ENCODE peak calls at places on chromosomes 5 and 9, in five cellular contexts. Q is GM23248; Y is stimulated activated naive CD4-positive, alpha-beta T cell; I is endothelial cell; X is midbrain. O is an unnamed sample.

GRCh38 chr5:51039915-51040314 is 343.3 kb upstream of the ISL1 start:
- DNase-seq in Q (no peak), Y (no peak), I (no peak), X (no peak), O (no peak)

GRCh38 chr9:33524431-33524947 is 438 bp downstream of the ANKRD18B start:
- DNase-seq in Q (peak; percentile 28), Y (no peak), I (no peak), X (no peak), O (no peak)

GRCh38 chr5:102596951-102597350 is 98.2 kb upstream of the SLCO6A1 start:
- DNase-seq in Q (peak; percentile 6), Y (no peak), I (no peak), X (no peak), O (no peak)

GRCh38 chr5:125481506-125482455 is 735.3 kb upstream of the ZNF608 start:
- DNase-seq in Q (no peak), Y (no peak), I (no peak), X (peak; percentile 51), O (no peak)

GRCh38 chr5:137739737-137740136 is 3.8 kb upstream of the KLHL3 start:
- DNase-seq in Q (no peak), Y (no peak), I (no peak), X (no peak), O (no peak)

GRCh38 chr9:113520109-113520642 is 56.6 kb downstream of the RGS3 start:
- DNase-seq in Q (peak; percentile 27), Y (no peak), I (no peak), X (no peak), O (no peak)

GRCh38 chr5:81849769-81850367 is 99.0 kb upstream of the SSBP2 start:
- DNase-seq in Q (no peak), Y (no peak), I (no peak), X (peak; percentile 20), O (no peak)

GRCh38 chr9:136019041-136019680 is 58.0 kb upstream of the UBAC1 start:
- DNase-seq in Q (no peak), Y (no peak), I (no peak), X (no peak), O (no peak)

GRCh38 chr9:109861499-109861898 is 81.5 kb downstream of the PALM2AKAP2 start:
- DNase-seq in Q (peak; percentile 64), Y (no peak), I (no peak), X (peak; percentile 45), O (no peak)

GRCh38 chr5:107704686-107705389 is 34.1 kb upstream of the EFNA5 start:
- DNase-seq in Q (peak; percentile 34), Y (no peak), I (no peak), X (no peak), O (no peak)

GRCh38 chr5:53991942-53992341 is 318.4 kb downstream of the ARL15 start:
- DNase-seq in Q (peak; percentile 13), Y (no peak), I (peak; percentile 21), X (no peak), O (no peak)

GRCh38 chr9:77021928-77022782 is 2.7 kb downstream of the FOXB2 start:
- DNase-seq in Q (no peak), Y (no peak), I (no peak), X (no peak), O (no peak)

GRCh38 chr5:124596595-124597388 is 149.6 kb downstream of the ZNF608 start:
- DNase-seq in Q (peak; percentile 80), Y (no peak), I (no peak), X (no peak), O (no peak)

GRCh38 chr5:100175346-100175745 is 359.8 kb upstream of the FAM174A start:
- DNase-seq in Q (no peak), Y (no peak), I (no peak), X (no peak), O (no peak)

GRCh38 chr9:82593436-82593835 is 469.5 kb downstream of the RASEF start:
- DNase-seq in Q (peak; percentile 15), Y (no peak), I (no peak), X (no peak), O (no peak)

GRCh38 chr9:113817171-113817570 is 58.9 kb upstream of the ZNF618 start:
- DNase-seq in Q (no peak), Y (no peak), I (no peak), X (no peak), O (no peak)

GRCh38 chr5:138974227-138975063 is 99.3 kb upstream of the LRRTM2 start:
- DNase-seq in Q (peak; percentile 87), Y (no peak), I (no peak), X (peak; percentile 42), O (no peak)

GRCh38 chr9:112180387-112180881 is 5.3 kb upstream of the SUSD1 start:
- DNase-seq in Q (peak; percentile 19), Y (no peak), I (no peak), X (no peak), O (no peak)

GRCh38 chr9:88379352-88379751 is 8.9 kb upstream of the SPIN1 start:
- DNase-seq in Q (no peak), Y (no peak), I (no peak), X (no peak), O (peak; percentile 68)

GRCh38 chr5:1412163-1412562 is 33.1 kb downstream of the SLC6A3 start:
- DNase-seq in Q (no peak), Y (no peak), I (no peak), X (no peak), O (no peak)

GRCh38 chr9:94882953-94883641 is 156.6 kb downstream of the AOPEP start:
- DNase-seq in Q (no peak), Y (no peak), I (no peak), X (no peak), O (no peak)

GRCh38 chr5:179800696-179801201 is 5.9 kb downstream of the MGAT4B start:
- DNase-seq in Q (no peak), Y (no peak), I (no peak), X (no peak), O (no peak)

GRCh38 chr5:74622122-74622521 is 18.4 kb downstream of the ENC1 start:
- DNase-seq in Q (peak; percentile 21), Y (no peak), I (no peak), X (no peak), O (no peak)

GRCh38 chr5:16457451-16457850 is 8.1 kb downstream of the ZNF622 start:
- DNase-seq in Q (no peak), Y (no peak), I (no peak), X (no peak), O (no peak)

GRCh38 chr9:73200694-73201432 is 49.2 kb downstream of the ANXA1 start:
- DNase-seq in Q (peak; percentile 54), Y (no peak), I (no peak), X (peak; percentile 35), O (no peak)